ENCODE peak calls at places on chromosomes 13 and 19, in four cellular contexts. X, Y, W and F are unnamed samples.

GRCh38 chr13:34942732-34943674 is 933 bp downstream of the NBEA start:
- DNase-seq in X (no peak), W (no peak), Y (no peak), F (peak; percentile 29)

GRCh38 chr13:48214519-48215121 is 18.4 kb upstream of the ITM2B start:
- DNase-seq in W (no peak), X (no peak), Y (no peak), F (no peak)

GRCh38 chr19:38639679-38640078 is 7.8 kb upstream of the ACTN4 start:
- DNase-seq in Y (no peak), W (no peak), X (no peak), F (no peak)

GRCh38 chr19:42361545-42361910 is 28.6 kb downstream of the CNFN start:
- DNase-seq in Y (no peak), X (no peak), W (no peak), F (no peak)

GRCh38 chr13:29702912-29703351 is 107.4 kb upstream of the SLC7A1 start:
- DNase-seq in Y (no peak), X (no peak), W (no peak), F (no peak)

GRCh38 chr13:111385182-111385857 is 64.9 kb downstream of the TEX29 start:
- DNase-seq in Y (no peak), X (no peak), W (no peak), F (no peak)

GRCh38 chr13:102697929-102698648 is 3.2 kb upstream of the METTL21C start:
- DNase-seq in W (no peak), X (no peak), Y (no peak), F (no peak)

GRCh38 chr13:114131581-114132418 is 623 bp downstream of the RASA3 start:
- DNase-seq in X (no peak), Y (no peak), W (no peak), F (no peak)

GRCh38 chr19:55304279-55304978 is 20.6 kb downstream of the BRSK1 start:
- DNase-seq in X (no peak), Y (no peak), W (no peak), F (peak; percentile 35)

GRCh38 chr19:46916971-46917370 is 56.2 kb downstream of the ARHGAP35 start:
- DNase-seq in X (no peak), W (no peak), Y (no peak), F (no peak)

GRCh38 chr13:91346062-91346461 is 1.4 kb upstream of the MIR17HG start:
- DNase-seq in X (no peak), W (no peak), Y (no peak), F (no peak)

GRCh38 chr13:36385471-36385870 is 39.3 kb upstream of the SPART start:
- DNase-seq in Y (no peak), X (no peak), W (no peak), F (no peak)

GRCh38 chr19:33281296-33281926 is 20.9 kb downstream of the CEBPA start:
- DNase-seq in X (no peak), Y (no peak), W (no peak), F (no peak)

GRCh38 chr19:4098493-4098892 is 25.4 kb downstream of the MAP2K2 start:
- DNase-seq in X (no peak), W (no peak), Y (no peak), F (no peak)